ENCODE peak calls at places on chromosome X, in nine cellular contexts. E is iPS-NIHi11, Z is lower lobe of right lung, Y is GM12865, V is fibroblast of the conjunctiva, W is progenitor cell of endocrine pancreas, K is left colon, B is Right ventricle myocardium superior, X is hypothalamus. L is an unnamed sample.

GRCh38 chrX:13090261-13091110 is 46.1 kb upstream of the FAM9C start:
- DNase-seq in E (no peak), Z (no peak), Y (peak), V (peak), W (no peak), K (no peak), B (no peak), X (no peak), L (no peak)

GRCh38 chrX:119943185-119943988 is at the start of gene NKAP:
- DNase-seq in E (peak), Z (peak), Y (peak), V (peak), W (peak), K (peak), B (peak), X (peak), L (peak)

GRCh38 chrX:7314425-7314824 is 166.5 kb upstream of the PUDP start:
- DNase-seq in E (no peak), Z (no peak), Y (no peak), V (no peak), W (no peak), K (no peak), B (no peak), X (no peak), L (no peak)

GRCh38 chrX:11100281-11101035 is 10.7 kb upstream of the HCCS start:
- DNase-seq in E (peak), Z (no peak), Y (no peak), V (peak), W (no peak), K (peak), B (no peak), X (no peak), L (no peak)

GRCh38 chrX:69216446-69216845 is 51.2 kb upstream of the PJA1 start:
- DNase-seq in E (no peak), Z (no peak), Y (no peak), V (no peak), W (no peak), K (no peak), B (no peak), X (no peak), L (no peak)

GRCh38 chrX:15678339-15678738 is 13.7 kb upstream of the CLTRN start:
- DNase-seq in E (no peak), Z (no peak), Y (no peak), V (peak), W (no peak), K (no peak), B (no peak), X (no peak), L (no peak)

GRCh38 chrX:8988456-8988855 is 45.5 kb downstream of the FAM9B start:
- DNase-seq in E (peak), Z (peak), Y (no peak), V (peak), W (no peak), K (no peak), B (peak), X (no peak), L (no peak)

GRCh38 chrX:111568356-111568755 is 56.9 kb downstream of the SERTM2 start:
- DNase-seq in E (peak), Z (no peak), Y (no peak), V (no peak), W (no peak), K (no peak), B (no peak), X (no peak), L (no peak)

GRCh38 chrX:47482512-47483309 is at the start of gene ZNF41:
- DNase-seq in E (peak), Z (peak), Y (peak), V (peak), W (peak), K (peak), B (peak), X (peak), L (peak)